ENCODE peak calls at places on chromosomes 1 and 21, in five cellular contexts. Q is type B pancreatic cell; N is Calu3; G is stimulated activated CD4-positive, alpha-beta T cell treated with anti-CD3 and anti-CD28 coated beads, Interleukin-15, amount 100 ng/mL, for 24 hours; D is NCI-H2081. E is an unnamed sample.

GRCh38 chr1:7554343-7555270 is 216.5 kb upstream of the VAMP3 start:
- DNase-seq in Q (no peak), G (no peak), N (no peak), D (no peak), E (peak)

GRCh38 chr1:26693557-26694184 is 2.1 kb upstream of the ARID1A start:
- DNase-seq in G (no peak), N (no peak), Q (no peak), D (no peak), E (peak)

GRCh38 chr1:35864813-35865212 is 18.2 kb upstream of the AGO1 start:
- DNase-seq in N (no peak), D (no peak), G (no peak), Q (no peak), E (no peak)

GRCh38 chr1:27153927-27154358 is 982 bp downstream of the SLC9A1 start:
- DNase-seq in N (no peak), Q (no peak), G (no peak), D (no peak), E (no peak)

GRCh38 chr1:58406296-58407071 is 140.0 kb downstream of the OMA1 start:
- DNase-seq in N (no peak), G (no peak), Q (no peak), D (no peak), E (peak)

GRCh38 chr1:9652379-9653194 is 1.1 kb downstream of the PIK3CD start:
- DNase-seq in Q (no peak), G (peak), D (no peak), N (no peak), E (peak)

GRCh38 chr21:29449306-29449940 is 150.7 kb downstream of the BACH1 start:
- DNase-seq in G (no peak), N (no peak), D (no peak), Q (no peak), E (no peak)

GRCh38 chr1:44603718-44604117 is 70.6 kb downstream of the TMEM53 start:
- DNase-seq in Q (no peak), N (no peak), D (peak), G (no peak), E (no peak)

GRCh38 chr1:9867408-9868243 is 42.4 kb downstream of the CTNNBIP1 start:
- DNase-seq in N (peak), G (peak), D (peak), Q (peak), E (peak)

GRCh38 chr1:225851810-225852209 is 30.4 kb downstream of the TMEM63A start:
- DNase-seq in Q (no peak), D (no peak), G (peak), N (no peak), E (no peak)

GRCh38 chr1:204127597-204128242 is 24.1 kb downstream of the ETNK2 start:
- DNase-seq in G (peak), D (peak), Q (no peak), N (peak), E (peak)

GRCh38 chr1:169550294-169550693 is 36.0 kb downstream of the F5 start:
- DNase-seq in Q (no peak), G (no peak), N (peak), D (peak), E (peak)

GRCh38 chr21:38219049-38219628 is 37.7 kb upstream of the KCNJ15 start:
- DNase-seq in D (peak), Q (no peak), N (peak), G (peak), E (peak)

GRCh38 chr21:21387891-21388290 is 389.7 kb downstream of the NCAM2 start:
- DNase-seq in N (no peak), D (no peak), G (no peak), Q (no peak), E (no peak)

GRCh38 chr1:6384962-6385672 is 8.4 kb downstream of the ACOT7 start:
- DNase-seq in N (no peak), Q (no peak), D (no peak), G (no peak), E (no peak)

GRCh38 chr1:22508991-22509390 is 54.3 kb upstream of the EPHA8 start:
- DNase-seq in D (peak), G (no peak), N (no peak), Q (no peak), E (no peak)

GRCh38 chr1:231421616-231421970 is 494 bp downstream of the EGLN1 start:
- DNase-seq in N (peak), D (peak), Q (peak), G (no peak), E (no peak)

GRCh38 chr1:237098517-237098916 is 56.5 kb downstream of the RYR2 start:
- DNase-seq in Q (no peak), G (no peak), D (no peak), N (no peak), E (no peak)

GRCh38 chr1:64536836-64537490 is 67.0 kb downstream of the CACHD1 start:
- DNase-seq in G (no peak), N (no peak), D (no peak), Q (no peak), E (no peak)

GRCh38 chr1:18886003-18886335 is 16.4 kb downstream of the ALDH4A1 start:
- DNase-seq in Q (no peak), N (no peak), G (no peak), D (no peak), E (no peak)

GRCh38 chr1:6033986-6034749 is 11.5 kb upstream of the KCNAB2 start:
- DNase-seq in Q (no peak), N (peak), G (peak), D (no peak), E (peak)

GRCh38 chr1:119331915-119332314 is 36.7 kb upstream of the HAO2 start:
- DNase-seq in Q (no peak), G (no peak), N (no peak), D (no peak), E (peak)